ENCODE peak calls at places on chromosomes 7 and 10, in eight cellular contexts. N is fibroblast of lung, M is tibial artery, C is cardiac fibroblast, P is AG10803, Y is Peyer's patch, H is pancreas, Z is suprapubic skin. I is an unnamed sample.

GRCh38 chr7:29270979-29271658 is 76.5 kb downstream of the CHN2 start:
- DNase-seq in P (no peak), Y (no peak), H (no peak), M (no peak), C (no peak), Z (no peak), N (no peak), I (no peak)

GRCh38 chr10:125076891-125077643 is 83.3 kb downstream of the CTBP2 start:
- DNase-seq in M (no peak), C (peak; percentile 70), Y (no peak), P (no peak), N (no peak), H (no peak), Z (no peak), I (no peak)

GRCh38 chr10:80588506-80589020 is 50.9 kb downstream of the SH2D4B start:
- DNase-seq in M (no peak), H (no peak), Z (no peak), N (no peak), P (no peak), Y (no peak), C (no peak), I (no peak)

GRCh38 chr10:124092270-124093075 is 925 bp downstream of the CHST15 start:
- DNase-seq in Z (no peak), P (no peak), C (peak; percentile 5), Y (peak; percentile 89), N (peak; percentile 41), M (peak; percentile 74), H (peak; percentile 60), I (peak; percentile 49)

GRCh38 chr10:51552879-51553278 is 146.5 kb downstream of the CSTF2T start:
- DNase-seq in Y (no peak), Z (no peak), N (no peak), H (no peak), M (no peak), C (no peak), P (no peak), I (no peak)

GRCh38 chr7:30196408-30196807 is 61.6 kb downstream of the MTURN start:
- DNase-seq in C (no peak), P (no peak), Z (no peak), H (no peak), Y (no peak), M (no peak), N (no peak), I (no peak)

GRCh38 chr10:12400266-12400931 is 51.1 kb downstream of the CAMK1D start:
- DNase-seq in Y (no peak), H (no peak), P (no peak), Z (no peak), M (no peak), C (peak; percentile 62), N (no peak), I (no peak)

GRCh38 chr10:76352300-76352699 is 920.9 kb downstream of the LRMDA start:
- DNase-seq in Y (no peak), H (no peak), N (peak; percentile 91), M (no peak), C (peak; percentile 96), Z (no peak), P (peak; percentile 76), I (no peak)

GRCh38 chr10:124091646-124092269 is 1.6 kb downstream of the CHST15 start:
- DNase-seq in P (no peak), Z (no peak), N (peak; percentile 42), H (no peak), M (peak; percentile 73), C (peak; percentile 2), Y (no peak), I (peak; percentile 29)

GRCh38 chr7:132751282-132751647 is 175.0 kb upstream of the PLXNA4 start:
- DNase-seq in H (no peak), C (no peak), P (no peak), N (no peak), M (no peak), Z (no peak), Y (no peak), I (no peak)

GRCh38 chr7:139679731-139680594 is 97.8 kb downstream of the HIPK2 start:
- DNase-seq in H (peak; percentile 36), Y (no peak), M (peak; percentile 80), N (peak; percentile 54), Z (no peak), P (no peak), C (peak; percentile 78), I (no peak)

GRCh38 chr10:12418000-12418399 is 68.7 kb downstream of the CAMK1D start:
- DNase-seq in Z (peak; percentile 83), P (peak; percentile 60), C (peak; percentile 81), M (peak; percentile 88), Y (peak; percentile 48), N (peak; percentile 68), H (no peak), I (no peak)

GRCh38 chr10:75743231-75743864 is 311.9 kb downstream of the LRMDA start:
- DNase-seq in Z (no peak), P (no peak), M (no peak), Y (no peak), N (peak; percentile 73), H (no peak), C (no peak), I (no peak)

GRCh38 chr7:22723171-22723601 is 3.8 kb upstream of the IL6 start:
- DNase-seq in Y (peak; percentile 71), N (peak; percentile 71), Z (peak; percentile 82), P (peak; percentile 65), C (peak; percentile 49), M (peak; percentile 91), H (peak; percentile 31), I (no peak)

GRCh38 chr7:150513758-150514157 is 914 bp upstream of the GIMAP7 start:
- DNase-seq in Y (no peak), Z (no peak), N (no peak), M (no peak), H (no peak), C (no peak), P (no peak), I (no peak)

GRCh38 chr7:55903985-55904759 is 16.9 kb downstream of the ZNF713 start:
- DNase-seq in H (no peak), C (no peak), P (no peak), Z (no peak), M (no peak), N (no peak), Y (no peak), I (no peak)

GRCh38 chr10:69425513-69426298 is 9.0 kb upstream of the TACR2 start:
- DNase-seq in H (no peak), P (no peak), M (no peak), C (no peak), Z (peak; percentile 37), Y (peak; percentile 88), N (no peak), I (no peak)

GRCh38 chr7:95395755-95396135 is 430 bp downstream of the PON3 start:
- DNase-seq in H (no peak), P (no peak), Y (no peak), M (no peak), Z (no peak), C (no peak), N (no peak), I (no peak)

GRCh38 chr10:91919651-91920050 is 3.9 kb upstream of the BTAF1 start:
- DNase-seq in N (no peak), P (no peak), M (no peak), C (no peak), Z (no peak), Y (no peak), H (no peak), I (no peak)

GRCh38 chr10:91923371-91924211 is at the start of gene BTAF1:
- DNase-seq in M (peak; percentile 93), Y (peak; percentile 97), N (peak; percentile 94), C (peak; percentile 95), P (peak; percentile 90), H (peak; percentile 92), Z (peak; percentile 93), I (peak; percentile 92)

GRCh38 chr10:91925022-91925320 is 1.4 kb downstream of the BTAF1 start:
- DNase-seq in M (no peak), N (no peak), Y (no peak), P (peak; percentile 56), C (peak; percentile 44), Z (no peak), H (no peak), I (no peak)

GRCh38 chr10:91924212-91925021 is 847 bp downstream of the BTAF1 start:
- DNase-seq in P (no peak), M (no peak), C (peak; percentile 34), Z (no peak), H (no peak), N (peak; percentile 26), Y (no peak), I (no peak)
- H3K4me3 ChIP-seq in P (peak overlapping the region; percentile 84), M (peak overlapping the region; percentile 79), C (peak overlapping the region; percentile 82), Z (peak overlapping the region; percentile 85), H (peak overlapping the region; percentile 58), N (peak overlapping the region; percentile 79), Y (peak overlapping the region; percentile 64), I (peak overlapping the region; percentile 97)

GRCh38 chr7:133978502-133979295 is 148.4 kb upstream of the LRGUK start:
- DNase-seq in M (no peak), H (no peak), N (no peak), Y (no peak), C (no peak), P (no peak), Z (no peak), I (no peak)
- H3K4me3 ChIP-seq in M (no peak overlapping the region), H (no peak overlapping the region), N (no peak overlapping the region), Y (no peak overlapping the region), C (no peak overlapping the region), P (no peak overlapping the region), Z (no peak overlapping the region), I (no peak overlapping the region)

DNA sequence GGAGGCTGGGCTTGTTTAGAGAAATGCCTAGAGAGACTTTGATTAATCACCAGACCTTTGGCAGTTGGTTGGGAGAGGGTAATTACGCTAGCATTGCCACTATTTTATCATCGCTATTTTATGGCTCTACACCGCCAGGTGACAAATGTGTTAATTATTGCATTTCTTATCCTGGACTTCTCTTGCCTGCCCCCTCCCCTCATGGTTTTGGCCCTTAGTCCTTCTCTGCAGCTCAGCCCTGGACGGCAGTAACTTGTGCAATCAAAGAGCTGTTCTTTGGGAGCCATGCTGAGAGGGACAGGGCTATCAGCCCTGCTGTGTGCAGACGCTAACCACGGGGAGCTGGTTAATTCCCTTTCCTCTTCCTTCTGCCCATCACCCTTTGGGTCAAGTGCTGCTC is 585.0 kb downstream of the AUTS2 start:
- DNase-seq in C (no peak), H (peak; percentile 21), Z (no peak), M (no peak), N (no peak), P (no peak), Y (peak; percentile 49), I (no peak)
- H3K4me3 ChIP-seq in C (no peak overlapping the region), H (no peak overlapping the region), Z (no peak overlapping the region), M (no peak overlapping the region), N (no peak overlapping the region), P (no peak overlapping the region), Y (no peak overlapping the region), I (no peak overlapping the region)

GRCh38 chr10:44787480-44788075 is 123.6 kb upstream of the TMEM72 start:
- DNase-seq in Y (no peak), N (no peak), Z (no peak), M (no peak), C (no peak), H (no peak), P (no peak), I (no peak)

GRCh38 chr10:44786451-44786850 is 124.7 kb upstream of the TMEM72 start:
- DNase-seq in C (peak; percentile 75), Y (no peak), M (no peak), P (peak; percentile 76), Z (no peak), N (peak; percentile 80), H (no peak), I (no peak)

GRCh38 chr10:44792119-44792783 is 118.9 kb upstream of the TMEM72 start:
- DNase-seq in Y (no peak), P (no peak), Z (no peak), M (no peak), H (no peak), C (no peak), N (no peak), I (no peak)

GRCh38 chr10:44788820-44789167 is 122.3 kb upstream of the TMEM72 start:
- DNase-seq in Y (no peak), H (no peak), M (no peak), C (no peak), N (no peak), P (no peak), Z (no peak), I (no peak)

GRCh38 chr10:44788147-44788819 is 122.9 kb upstream of the TMEM72 start:
- DNase-seq in H (no peak), P (no peak), Z (no peak), M (no peak), N (no peak), Y (no peak), C (peak; percentile 22), I (no peak)
- H3K4me3 ChIP-seq in H (no peak overlapping the region), P (no peak overlapping the region), Z (no peak overlapping the region), M (no peak overlapping the region), N (no peak overlapping the region), Y (no peak overlapping the region), C (no peak overlapping the region), I (no peak overlapping the region)